ENCODE peak calls at places on chromosome 22, in nine cellular contexts. E is T-cell; V is T-helper 17 cell; Y is PC-3; Q is astrocyte of the spinal cord; I is BJ; P is stimulated activated CD4-positive, alpha-beta T cell treated with anti-CD3 and anti-CD28 coated beads, TNF-alpha, amount 100 ng/mL, for 24 hours; M is ecto neural progenitor cell; G is KBM-7. N is an unnamed sample.
A peak's percentile ranks its signal among the peaks of the same experiment; 100 is the strongest.

GRCh38 chr22:17137226-17137625 is 16.1 kb upstream of the TMEM121B start:
- DNase-seq in E (no peak), V (no peak), Y (no peak), Q (no peak), I (no peak), P (no peak), M (no peak), G (no peak), N (no peak)

GRCh38 chr22:22893891-22894739 is 6.5 kb downstream of the IGLL5 start:
- DNase-seq in E (no peak), V (no peak), Y (no peak), Q (no peak), I (no peak), P (no peak), M (no peak), G (no peak), N (no peak)

GRCh38 chr22:23035557-23036277 is 34.6 kb upstream of the GNAZ start:
- DNase-seq in E (no peak), V (no peak), Y (no peak), Q (no peak), I (no peak), P (peak; percentile 5), M (no peak), G (no peak), N (no peak)

GRCh38 chr22:21624120-21624879 is 5.5 kb downstream of the YDJC start:
- DNase-seq in E (no peak), V (no peak), Y (peak; percentile 38), Q (no peak), I (no peak), P (no peak), M (peak; percentile 67), G (peak; percentile 57), N (no peak)

GRCh38 chr22:27399161-27399560 is 402.4 kb downstream of the MN1 start:
- DNase-seq in E (no peak), V (no peak), Y (peak; percentile 25), Q (no peak), I (no peak), P (no peak), M (no peak), G (no peak), N (no peak)

GRCh38 chr22:43330178-43331063 is 12.8 kb downstream of the SCUBE1 start:
- DNase-seq in E (no peak), V (no peak), Y (no peak), Q (no peak), I (no peak), P (no peak), M (no peak), G (no peak), N (no peak)

GRCh38 chr22:39926175-39927152 is 25.6 kb downstream of the GRAP2 start:
- DNase-seq in E (no peak), V (no peak), Y (no peak), Q (no peak), I (no peak), P (no peak), M (no peak), G (peak; percentile 11), N (no peak)

GRCh38 chr22:20805972-20806471 is 32.1 kb downstream of the SERPIND1 start:
- DNase-seq in E (no peak), V (no peak), Y (peak; percentile 33), Q (no peak), I (no peak), P (no peak), M (no peak), G (no peak), N (no peak)

GRCh38 chr22:38566726-38567504 is 3.1 kb downstream of the DMC1 start:
- DNase-seq in E (no peak), V (no peak), Y (no peak), Q (no peak), I (no peak), P (no peak), M (no peak), G (no peak), N (no peak)

GRCh38 chr22:35549338-35549737 is 8.7 kb downstream of the RASD2 start:
- DNase-seq in E (no peak), V (no peak), Y (no peak), Q (no peak), I (no peak), P (no peak), M (no peak), G (no peak), N (no peak)

GRCh38 chr22:17368727-17369552 is at the start of gene CECR2:
- DNase-seq in E (no peak), V (no peak), Y (no peak), Q (peak; percentile 20), I (no peak), P (no peak), M (peak; percentile 91), G (peak; percentile 67), N (no peak)

GRCh38 chr22:49365910-49366309 is 461.8 kb downstream of the BRD1 start:
- DNase-seq in E (no peak), V (no peak), Y (no peak), Q (no peak), I (no peak), P (no peak), M (no peak), G (no peak), N (no peak)

GRCh38 chr22:49968313-49968830 is 7.8 kb downstream of the PIM3 start:
- DNase-seq in E (no peak), V (no peak), Y (no peak), Q (no peak), I (no peak), P (no peak), M (no peak), G (no peak), N (no peak)

GRCh38 chr22:19719055-19719482 is 4.3 kb upstream of the GP1BB start:
- DNase-seq in E (no peak), V (no peak), Y (no peak), Q (no peak), I (no peak), P (no peak), M (no peak), G (peak; percentile 49), N (no peak)

GRCh38 chr22:41648431-41648830 is 27.3 kb downstream of the XRCC6 start:
- DNase-seq in E (no peak), V (no peak), Y (no peak), Q (no peak), I (no peak), P (no peak), M (no peak), G (no peak), N (no peak)

GRCh38 chr22:42780070-42780540 is 59.4 kb upstream of the A4GALT start:
- DNase-seq in E (no peak), V (no peak), Y (peak; percentile 82), Q (peak; percentile 95), I (peak; percentile 65), P (peak; percentile 19), M (peak; percentile 69), G (peak; percentile 84), N (no peak)

GRCh38 chr22:30435674-30436126 is 10.1 kb downstream of the MTFP1 start:
- DNase-seq in E (peak; percentile 84), V (peak; percentile 76), Y (no peak), Q (no peak), I (no peak), P (peak; percentile 59), M (no peak), G (no peak), N (peak; percentile 66)

GRCh38 chr22:27206747-27207133 is 549.4 kb downstream of the MIAT start:
- DNase-seq in E (no peak), V (no peak), Y (no peak), Q (no peak), I (no peak), P (no peak), M (no peak), G (no peak), N (no peak)

GRCh38 chr22:24157783-24158170 is 23.5 kb upstream of the SUSD2 start:
- DNase-seq in E (no peak), V (no peak), Y (no peak), Q (no peak), I (no peak), P (no peak), M (no peak), G (no peak), N (no peak)

GRCh38 chr22:37496651-37497599 is 10.7 kb upstream of the MFNG start:
- DNase-seq in E (no peak), V (no peak), Y (peak; percentile 86), Q (peak; percentile 93), I (peak; percentile 50), P (no peak), M (no peak), G (no peak), N (no peak)

GRCh38 chr22:46749682-46750529 is 11.9 kb upstream of the CERK start:
- DNase-seq in E (no peak), V (peak; percentile 31), Y (no peak), Q (no peak), I (no peak), P (no peak), M (no peak), G (no peak), N (no peak)

GRCh38 chr22:41925783-41926460 is 684 bp downstream of the TNFRSF13C start:
- DNase-seq in E (peak; percentile 71), V (peak; percentile 71), Y (peak; percentile 62), Q (peak; percentile 12), I (no peak), P (peak; percentile 59), M (peak; percentile 88), G (peak; percentile 78), N (peak; percentile 74)

GRCh38 chr22:40203568-40203967 is 25.8 kb downstream of the TNRC6B start:
- DNase-seq in E (no peak), V (no peak), Y (no peak), Q (no peak), I (no peak), P (no peak), M (no peak), G (no peak), N (no peak)

GRCh38 chr22:46758867-46759290 is 3.6 kb upstream of the TBC1D22A start:
- DNase-seq in E (no peak), V (peak; percentile 35), Y (peak; percentile 57), Q (peak; percentile 66), I (no peak), P (no peak), M (no peak), G (peak; percentile 83), N (no peak)

GRCh38 chr22:32789797-32790620 is 11.5 kb upstream of the TIMP3 start:
- DNase-seq in E (no peak), V (no peak), Y (no peak), Q (no peak), I (no peak), P (no peak), M (no peak), G (no peak), N (no peak)

GRCh38 chr22:38735465-38736256 is 20.1 kb downstream of the SUN2 start:
- DNase-seq in E (no peak), V (no peak), Y (no peak), Q (no peak), I (no peak), P (no peak), M (no peak), G (no peak), N (no peak)

GRCh38 chr22:36734171-36735058 is 30.9 kb upstream of the CACNG2 start:
- DNase-seq in E (no peak), V (no peak), Y (peak; percentile 23), Q (peak; percentile 26), I (no peak), P (no peak), M (peak; percentile 36), G (no peak), N (no peak)

GRCh38 chr22:18954333-18954732 is 18.2 kb upstream of the PRODH start:
- DNase-seq in E (peak; percentile 45), V (peak; percentile 26), Y (peak; percentile 63), Q (peak; percentile 33), I (no peak), P (peak; percentile 17), M (peak; percentile 90), G (peak; percentile 74), N (peak; percentile 32)

GRCh38 chr22:49936973-49937757 is 18.7 kb downstream of the CRELD2 start:
- DNase-seq in E (no peak), V (no peak), Y (no peak), Q (no peak), I (no peak), P (no peak), M (no peak), G (no peak), N (no peak)

GRCh38 chr22:27512283-27512761 is 289.2 kb downstream of the MN1 start:
- DNase-seq in E (no peak), V (no peak), Y (peak; percentile 71), Q (peak; percentile 95), I (peak; percentile 79), P (no peak), M (no peak), G (peak; percentile 9), N (no peak)

GRCh38 chr22:19802001-19802880 is 41.7 kb downstream of the TBX1 start:
- DNase-seq in E (no peak), V (no peak), Y (no peak), Q (no peak), I (no peak), P (no peak), M (no peak), G (no peak), N (no peak)

N was measured in activated T-helper 9 cell treated with anti-CD3 and anti-CD28 coated beads, Interleukin-2, amount 50 U/mL, for 16 hours.